ENCODE peak calls at places on chromosomes 3 and 15, in nine cellular contexts. Y is Panc1; Q is skeletal muscle cell; T is heart left ventricle; Z is bronchial epithelial cell; A is MM.1S; B is choroid plexus epithelial cell; G is astrocyte; I is CD8-positive, alpha-beta T cell. N is an unnamed sample.

GRCh38 chr15:71374607-71375352 is 259.5 kb downstream of the THSD4 start:
- DNase-seq in Y (no peak), Q (no peak), T (no peak), Z (no peak), A (no peak), B (no peak), G (peak; percentile 85), I (no peak), N (peak; percentile 82)

GRCh38 chr15:74202461-74203401 is at the start of gene STRA6:
- DNase-seq in Y (no peak), Q (peak; percentile 33), T (no peak), Z (peak; percentile 81), A (no peak), B (peak; percentile 82), G (peak; percentile 53), I (no peak), N (no peak)

GRCh38 chr3:27570421-27571106 is 86.4 kb upstream of the SLC4A7 start:
- DNase-seq in Y (no peak), Q (no peak), T (no peak), Z (no peak), A (no peak), B (no peak), G (no peak), I (no peak), N (no peak)

GRCh38 chr3:24185738-24186384 is 240.8 kb downstream of the NR1D2 start:
- DNase-seq in Y (peak; percentile 20), Q (peak; percentile 18), T (no peak), Z (peak; percentile 68), A (peak; percentile 39), B (peak; percentile 86), G (peak; percentile 55), I (no peak), N (peak; percentile 57)

GRCh38 chr15:69224383-69224782 is 63.9 kb downstream of the GLCE start:
- DNase-seq in Y (no peak), Q (no peak), T (no peak), Z (no peak), A (no peak), B (peak; percentile 35), G (no peak), I (no peak), N (no peak)

GRCh38 chr3:135650309-135650708 is 315.2 kb upstream of the PPP2R3A start:
- DNase-seq in Y (no peak), Q (no peak), T (no peak), Z (no peak), A (no peak), B (no peak), G (no peak), I (no peak), N (no peak)

GRCh38 chr3:28924744-28925360 is 356.0 kb upstream of the RBMS3 start:
- DNase-seq in Y (no peak), Q (no peak), T (no peak), Z (peak; percentile 51), A (no peak), B (no peak), G (no peak), I (no peak), N (no peak)

GRCh38 chr15:28456476-28457395 is 76.0 kb downstream of the GOLGA8G start:
- DNase-seq in Y (no peak), Q (no peak), T (peak; percentile 68), Z (no peak), A (no peak), B (no peak), G (no peak), I (no peak), N (peak; percentile 0)

GRCh38 chr3:159795776-159796175 is 192.9 kb upstream of the IL12A start:
- DNase-seq in Y (no peak), Q (no peak), T (no peak), Z (no peak), A (no peak), B (no peak), G (peak; percentile 76), I (no peak), N (no peak)

GRCh38 chr15:25762015-25762662 is 101.0 kb downstream of the ATP10A start:
- DNase-seq in Y (no peak), Q (no peak), T (no peak), Z (no peak), A (no peak), B (no peak), G (peak; percentile 11), I (no peak), N (peak; percentile 27)

GRCh38 chr3:172115787-172116186 is 76.4 kb downstream of the FNDC3B start:
- DNase-seq in Y (no peak), Q (no peak), T (no peak), Z (no peak), A (no peak), B (no peak), G (no peak), I (no peak), N (no peak)

GRCh38 chr15:59539799-59540198 is 71.8 kb upstream of the GCNT3 start:
- DNase-seq in Y (no peak), Q (no peak), T (no peak), Z (peak; percentile 42), A (no peak), B (peak; percentile 14), G (no peak), I (no peak), N (no peak)

GRCh38 chr15:64842986-64843561 is 1.4 kb downstream of the PLEKHO2 start:
- DNase-seq in Y (no peak), Q (no peak), T (peak; percentile 79), Z (no peak), A (no peak), B (peak; percentile 68), G (no peak), I (no peak), N (peak; percentile 59)

DNA sequence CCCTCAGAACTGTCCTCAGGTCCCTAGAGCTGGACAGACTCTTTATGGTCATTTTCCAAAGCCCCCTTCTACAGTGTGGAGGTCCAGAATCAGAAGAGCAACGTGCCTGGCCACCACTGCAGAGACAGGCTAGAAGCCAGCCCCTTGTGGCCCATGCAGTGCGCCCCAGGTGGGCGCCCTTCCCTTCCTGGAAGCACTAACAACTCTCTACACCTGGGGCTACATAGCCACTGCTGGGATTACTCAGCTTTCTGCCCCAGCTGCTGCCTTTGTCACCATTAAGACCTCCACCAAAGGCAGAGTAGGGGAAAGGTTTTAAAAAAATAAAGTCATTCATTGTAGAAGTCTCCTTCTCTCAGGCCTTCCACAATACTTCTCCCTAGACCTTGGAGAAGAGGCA is 2.3 kb downstream of the RASGRP1 start:
- DNase-seq in Y (no peak), Q (no peak), T (no peak), Z (no peak), A (no peak), B (no peak), G (no peak), I (no peak), N (no peak)
- H3K4me3 ChIP-seq in Y (no peak overlapping the region), Q (no peak overlapping the region), T (no peak overlapping the region), Z (no peak overlapping the region), A (no peak overlapping the region), B (no peak overlapping the region), G (no peak overlapping the region), I (peak overlapping the region; percentile 96), N (no peak overlapping the region)

DNA sequence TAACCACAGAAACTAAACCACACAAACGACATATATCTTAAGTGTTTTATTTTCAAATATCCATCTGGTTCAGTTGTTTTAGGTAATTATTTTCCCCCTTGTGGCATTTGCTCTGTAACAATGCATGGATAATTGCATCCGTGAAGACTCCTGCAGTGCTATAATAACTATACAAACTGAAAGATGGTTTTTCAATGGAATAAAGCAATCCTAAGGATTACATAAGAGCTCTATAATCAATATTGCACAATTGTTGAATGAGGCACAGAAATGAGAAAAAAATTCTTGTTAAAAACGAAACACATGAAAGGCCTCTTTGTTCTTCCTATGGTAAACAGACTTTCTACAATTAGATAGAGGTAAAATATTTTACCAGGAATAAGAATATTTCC is 446.0 kb upstream of the EPHA3 start:
- DNase-seq in Y (no peak), Q (no peak), T (no peak), Z (no peak), A (no peak), B (no peak), G (no peak), I (no peak), N (no peak)
- H3K4me3 ChIP-seq in Y (no peak overlapping the region), Q (no peak overlapping the region), T (no peak overlapping the region), Z (no peak overlapping the region), A (no peak overlapping the region), B (no peak overlapping the region), G (no peak overlapping the region), I (no peak overlapping the region), N (no peak overlapping the region)

DNA sequence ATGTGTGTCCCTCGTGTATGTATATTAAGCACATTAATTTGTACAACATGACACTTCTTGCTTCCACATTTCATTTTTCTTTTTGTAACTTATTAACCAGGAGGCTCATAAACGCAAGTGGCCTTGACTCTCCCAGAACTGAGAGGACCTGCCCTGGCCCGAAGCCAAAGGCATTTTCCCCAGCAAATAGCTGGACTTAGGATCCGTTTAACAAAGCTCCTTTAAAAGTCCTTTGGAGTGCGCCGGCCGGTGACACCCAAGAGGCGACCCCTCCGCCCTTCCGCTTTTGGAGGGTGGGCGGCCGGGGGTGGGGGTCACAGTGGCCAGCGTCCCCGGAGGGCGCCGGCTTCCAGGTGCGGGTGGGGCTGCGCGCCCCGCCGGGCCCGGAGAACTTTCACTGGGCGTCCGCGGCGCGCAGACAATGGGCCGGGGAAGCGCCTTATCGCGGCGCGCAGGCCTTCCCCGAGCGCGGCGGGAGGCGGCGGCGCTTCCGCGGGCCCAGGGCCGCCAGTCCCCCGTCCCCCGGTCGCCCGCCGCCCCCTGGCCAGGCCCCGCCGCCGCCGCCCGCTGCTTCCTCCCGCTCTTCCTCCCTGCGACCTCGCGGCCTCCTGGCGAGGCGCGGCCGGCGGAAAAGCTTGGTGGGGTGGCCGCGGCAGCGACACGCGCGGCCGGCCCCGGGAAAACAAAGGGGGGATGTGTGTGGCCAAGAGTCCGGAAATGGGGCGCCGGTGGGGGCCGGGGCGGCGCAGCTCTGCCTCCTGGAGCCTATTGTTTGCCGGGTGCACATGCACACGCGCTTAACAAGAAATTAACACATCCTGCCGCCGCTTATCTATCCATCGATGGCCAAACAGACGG is 613.4 kb downstream of the MCTP2 start:
- DNase-seq in Y (no peak), Q (no peak), T (peak; percentile 88), Z (peak; percentile 13), A (no peak), B (peak; percentile 50), G (peak; percentile 45), I (no peak), N (no peak)
- H3K4me3 ChIP-seq in Y (no peak overlapping the region), Q (peak overlapping the region; percentile 32), T (peak overlapping the region; percentile 54), Z (peak overlapping the region; percentile 33), A (no peak overlapping the region), B (peak overlapping the region; percentile 51), G (peak overlapping the region; percentile 53), I (no peak overlapping the region), N (no peak overlapping the region)

GRCh38 chr3:18445421-18446066 is 20.4 kb upstream of the SATB1 start:
- DNase-seq in Y (no peak), Q (no peak), T (peak; percentile 50), Z (no peak), A (no peak), B (no peak), G (no peak), I (peak; percentile 73), N (no peak)

GRCh38 chr3:18444597-18445420 is 19.7 kb upstream of the SATB1 start:
- DNase-seq in Y (no peak), Q (no peak), T (peak; percentile 89), Z (no peak), A (peak; percentile 73), B (peak; percentile 44), G (no peak), I (peak; percentile 72), N (peak; percentile 40)

GRCh38 chr3:18441521-18441920 is 16.4 kb upstream of the SATB1 start:
- DNase-seq in Y (no peak), Q (no peak), T (no peak), Z (no peak), A (no peak), B (no peak), G (no peak), I (no peak), N (no peak)

GRCh38 chr3:18443670-18444596 is 18.8 kb upstream of the SATB1 start:
- DNase-seq in Y (no peak), Q (no peak), T (peak; percentile 63), Z (no peak), A (no peak), B (no peak), G (no peak), I (no peak), N (no peak)

GRCh38 chr3:18442743-18443669 is 17.9 kb upstream of the SATB1 start:
- DNase-seq in Y (no peak), Q (no peak), T (no peak), Z (no peak), A (no peak), B (no peak), G (no peak), I (no peak), N (no peak)
- H3K4me3 ChIP-seq in Y (no peak overlapping the region), Q (no peak overlapping the region), T (peak overlapping the region; percentile 67), Z (no peak overlapping the region), A (no peak overlapping the region), B (no peak overlapping the region), G (peak overlapping the region; percentile 70), I (peak overlapping the region; percentile 91), N (no peak overlapping the region)